ENCODE peak calls at places on chromosomes 12 and 14, in four cellular contexts. One of them, this sample, is unnamed.

GRCh38 chr12:89156324-89156723 is 196.0 kb downstream of the DUSP6 start:
- DNase-seq in cardiac muscle cell: no peak
- DNase-seq in endodermal cell: no peak
- DNase-seq in fibroblast of lung: no peak
- DNase-seq in this sample: no peak

GRCh38 chr12:13044859-13045384 is 741 bp downstream of the FAM234B start:
- DNase-seq in fibroblast of lung: peak
- DNase-seq in endodermal cell: no peak
- DNase-seq in cardiac muscle cell: no peak
- DNase-seq in this sample: no peak

GRCh38 chr12:129687731-129688130 is 216.1 kb downstream of the TMEM132D start:
- DNase-seq in cardiac muscle cell: no peak
- DNase-seq in endodermal cell: no peak
- DNase-seq in fibroblast of lung: no peak
- DNase-seq in this sample: no peak

GRCh38 chr14:42378274-42378673 is 771.6 kb downstream of the LRFN5 start:
- DNase-seq in cardiac muscle cell: no peak
- DNase-seq in fibroblast of lung: no peak
- DNase-seq in endodermal cell: peak
- DNase-seq in this sample: no peak

GRCh38 chr12:131233737-131234474 is 280.2 kb downstream of the ADGRD1 start:
- DNase-seq in cardiac muscle cell: no peak
- DNase-seq in endodermal cell: no peak
- DNase-seq in fibroblast of lung: no peak
- DNase-seq in this sample: no peak

GRCh38 chr12:64256166-64256800 is 34.2 kb upstream of the KICS2 start:
- DNase-seq in endodermal cell: no peak
- DNase-seq in cardiac muscle cell: peak
- DNase-seq in fibroblast of lung: peak
- DNase-seq in this sample: peak

GRCh38 chr14:103031956-103032355 is 25.4 kb downstream of the CDC42BPB start:
- DNase-seq in cardiac muscle cell: peak
- DNase-seq in endodermal cell: peak
- DNase-seq in fibroblast of lung: no peak
- DNase-seq in this sample: no peak

GRCh38 chr12:108468149-108468968 is 46.7 kb upstream of the FICD start:
- DNase-seq in cardiac muscle cell: peak
- DNase-seq in fibroblast of lung: peak
- DNase-seq in endodermal cell: peak
- DNase-seq in this sample: peak

GRCh38 chr14:93914278-93914677 is 12.9 kb upstream of the FAM181A start:
- DNase-seq in endodermal cell: no peak
- DNase-seq in cardiac muscle cell: no peak
- DNase-seq in fibroblast of lung: no peak
- DNase-seq in this sample: no peak

GRCh38 chr12:12899530-12900380 is 8.4 kb downstream of the GPRC5A start:
- DNase-seq in cardiac muscle cell: no peak
- DNase-seq in endodermal cell: no peak
- DNase-seq in fibroblast of lung: peak
- DNase-seq in this sample: peak

GRCh38 chr12:53596920-53597363 is 29.2 kb downstream of the ATF7 start:
- DNase-seq in cardiac muscle cell: peak
- DNase-seq in endodermal cell: no peak
- DNase-seq in fibroblast of lung: peak
- DNase-seq in this sample: peak

GRCh38 chr14:74886001-74886400 is 4.3 kb downstream of the DLST start:
- DNase-seq in fibroblast of lung: peak
- DNase-seq in cardiac muscle cell: no peak
- DNase-seq in endodermal cell: peak
- DNase-seq in this sample: peak

GRCh38 chr12:131737485-131737827 is 26.6 kb downstream of the SFSWAP start:
- DNase-seq in fibroblast of lung: no peak
- DNase-seq in cardiac muscle cell: no peak
- DNase-seq in endodermal cell: no peak
- DNase-seq in this sample: no peak

GRCh38 chr12:70619471-70620152 is 17.6 kb downstream of the PTPRB start:
- DNase-seq in endodermal cell: no peak
- DNase-seq in cardiac muscle cell: no peak
- DNase-seq in fibroblast of lung: peak
- DNase-seq in this sample: no peak

GRCh38 chr12:108630481-108631207 is 3.0 kb downstream of the SELPLG start:
- DNase-seq in cardiac muscle cell: no peak
- DNase-seq in fibroblast of lung: peak
- DNase-seq in endodermal cell: no peak
- DNase-seq in this sample: no peak

GRCh38 chr14:25049559-25050493 is at the start of gene STXBP6:
- DNase-seq in fibroblast of lung: peak
- DNase-seq in cardiac muscle cell: peak
- DNase-seq in endodermal cell: peak
- DNase-seq in this sample: no peak

GRCh38 chr14:77376380-77376770 is 519 bp downstream of the TMED8 start:
- DNase-seq in cardiac muscle cell: no peak
- DNase-seq in fibroblast of lung: peak
- DNase-seq in endodermal cell: peak
- DNase-seq in this sample: no peak

GRCh38 chr14:65356327-65356836 is 56.1 kb upstream of the FUT8 start:
- DNase-seq in endodermal cell: peak
- DNase-seq in cardiac muscle cell: no peak
- DNase-seq in fibroblast of lung: peak
- DNase-seq in this sample: peak

GRCh38 chr12:120327593-120327992 is at the start of gene PLA2G1B:
- DNase-seq in fibroblast of lung: no peak
- DNase-seq in endodermal cell: no peak
- DNase-seq in cardiac muscle cell: no peak
- DNase-seq in this sample: no peak

GRCh38 chr12:106195638-106196037 is 52.2 kb downstream of the CKAP4 start:
- DNase-seq in fibroblast of lung: peak
- DNase-seq in cardiac muscle cell: peak
- DNase-seq in endodermal cell: peak
- DNase-seq in this sample: peak

GRCh38 chr12:107651867-107652449 is 33.6 kb upstream of the PWP1 start:
- DNase-seq in endodermal cell: no peak
- DNase-seq in fibroblast of lung: no peak
- DNase-seq in cardiac muscle cell: no peak
- DNase-seq in this sample: no peak

GRCh38 chr14:103126088-103126872 is 3.0 kb downstream of the TNFAIP2 start:
- DNase-seq in fibroblast of lung: no peak
- DNase-seq in cardiac muscle cell: no peak
- DNase-seq in endodermal cell: no peak
- DNase-seq in this sample: no peak

GRCh38 chr12:78192979-78193378 is 362.3 kb downstream of the NAV3 start:
- DNase-seq in fibroblast of lung: peak
- DNase-seq in endodermal cell: no peak
- DNase-seq in cardiac muscle cell: no peak
- DNase-seq in this sample: no peak

GRCh38 chr12:67651380-67651695 is 2.8 kb downstream of the DYRK2 start:
- DNase-seq in endodermal cell: no peak
- DNase-seq in cardiac muscle cell: peak
- DNase-seq in fibroblast of lung: peak
- DNase-seq in this sample: peak

GRCh38 chr12:100185361-100185894 is 15.2 kb upstream of the ACTR6 start:
- DNase-seq in cardiac muscle cell: no peak
- DNase-seq in endodermal cell: no peak
- DNase-seq in fibroblast of lung: no peak
- DNase-seq in this sample: no peak

GRCh38 chr14:59707778-59708635 is 131.4 kb upstream of the CCDC175 start:
- DNase-seq in fibroblast of lung: peak
- DNase-seq in endodermal cell: no peak
- DNase-seq in cardiac muscle cell: no peak
- DNase-seq in this sample: no peak

GRCh38 chr14:56463491-56463890 is 116.1 kb upstream of the TMEM260 start:
- DNase-seq in cardiac muscle cell: no peak
- DNase-seq in fibroblast of lung: no peak
- DNase-seq in endodermal cell: no peak
- DNase-seq in this sample: no peak

GRCh38 chr12:24902521-24903304 is 46.2 kb downstream of the BCAT1 start:
- DNase-seq in cardiac muscle cell: peak
- DNase-seq in fibroblast of lung: peak
- DNase-seq in endodermal cell: peak
- DNase-seq in this sample: no peak

GRCh38 chr12:60501124-60501729 is 905.4 kb downstream of the SLC16A7 start:
- DNase-seq in fibroblast of lung: peak
- DNase-seq in endodermal cell: no peak
- DNase-seq in cardiac muscle cell: peak
- DNase-seq in this sample: peak